ENCODE peak calls at places on chromosomes 3 and 15, in six cellular contexts. One of them, this sample, is unnamed.

GRCh38 chr3:18445421-18446066 is 20.4 kb upstream of the SATB1 start:
- DNase-seq in psoas muscle: no peak
- DNase-seq in right atrium auricular region: no peak
- DNase-seq in endothelial cell of umbilical vein: no peak
- DNase-seq in GM23338: peak
- DNase-seq in tibial artery: no peak
- DNase-seq in this sample: no peak

GRCh38 chr3:197298858-197299854 is 744 bp upstream of the DLG1 start:
- DNase-seq in psoas muscle: peak
- DNase-seq in right atrium auricular region: no peak
- DNase-seq in endothelial cell of umbilical vein: peak
- DNase-seq in GM23338: peak
- DNase-seq in tibial artery: no peak
- DNase-seq in this sample: no peak

GRCh38 chr3:142029052-142029642 is 120.2 kb downstream of the TFDP2 start:
- DNase-seq in psoas muscle: no peak
- DNase-seq in right atrium auricular region: no peak
- DNase-seq in endothelial cell of umbilical vein: no peak
- DNase-seq in GM23338: no peak
- DNase-seq in tibial artery: no peak
- DNase-seq in this sample: no peak

GRCh38 chr3:145857956-145858355 is 303.0 kb downstream of the PLOD2 start:
- DNase-seq in psoas muscle: no peak
- DNase-seq in right atrium auricular region: no peak
- DNase-seq in endothelial cell of umbilical vein: peak
- DNase-seq in GM23338: no peak
- DNase-seq in tibial artery: no peak
- DNase-seq in this sample: no peak

GRCh38 chr15:70493787-70494514 is 269.4 kb downstream of the UACA start:
- DNase-seq in psoas muscle: no peak
- DNase-seq in right atrium auricular region: no peak
- DNase-seq in endothelial cell of umbilical vein: no peak
- DNase-seq in GM23338: no peak
- DNase-seq in tibial artery: no peak
- DNase-seq in this sample: no peak

GRCh38 chr3:64327039-64327804 is 102.0 kb upstream of the PRICKLE2 start:
- DNase-seq in psoas muscle: peak
- DNase-seq in right atrium auricular region: peak
- DNase-seq in endothelial cell of umbilical vein: no peak
- DNase-seq in GM23338: no peak
- DNase-seq in tibial artery: peak
- DNase-seq in this sample: no peak

GRCh38 chr15:75661041-75661778 is 13.5 kb downstream of the SNX33 start:
- DNase-seq in psoas muscle: peak
- DNase-seq in right atrium auricular region: peak
- DNase-seq in endothelial cell of umbilical vein: peak
- DNase-seq in GM23338: peak
- DNase-seq in tibial artery: peak
- DNase-seq in this sample: peak

GRCh38 chr15:31373096-31373865 is 46.6 kb downstream of the KLF13 start:
- DNase-seq in psoas muscle: no peak
- DNase-seq in right atrium auricular region: no peak
- DNase-seq in endothelial cell of umbilical vein: no peak
- DNase-seq in GM23338: no peak
- DNase-seq in tibial artery: no peak
- DNase-seq in this sample: no peak

GRCh38 chr3:138712086-138712485 is 103.5 kb downstream of the FAIM start:
- DNase-seq in psoas muscle: no peak
- DNase-seq in right atrium auricular region: no peak
- DNase-seq in endothelial cell of umbilical vein: peak
- DNase-seq in GM23338: no peak
- DNase-seq in tibial artery: no peak
- DNase-seq in this sample: no peak

GRCh38 chr3:177521305-177521704 is 324.0 kb upstream of the TBL1XR1 start:
- DNase-seq in psoas muscle: no peak
- DNase-seq in right atrium auricular region: no peak
- DNase-seq in endothelial cell of umbilical vein: no peak
- DNase-seq in GM23338: peak
- DNase-seq in tibial artery: no peak
- DNase-seq in this sample: peak

DNA sequence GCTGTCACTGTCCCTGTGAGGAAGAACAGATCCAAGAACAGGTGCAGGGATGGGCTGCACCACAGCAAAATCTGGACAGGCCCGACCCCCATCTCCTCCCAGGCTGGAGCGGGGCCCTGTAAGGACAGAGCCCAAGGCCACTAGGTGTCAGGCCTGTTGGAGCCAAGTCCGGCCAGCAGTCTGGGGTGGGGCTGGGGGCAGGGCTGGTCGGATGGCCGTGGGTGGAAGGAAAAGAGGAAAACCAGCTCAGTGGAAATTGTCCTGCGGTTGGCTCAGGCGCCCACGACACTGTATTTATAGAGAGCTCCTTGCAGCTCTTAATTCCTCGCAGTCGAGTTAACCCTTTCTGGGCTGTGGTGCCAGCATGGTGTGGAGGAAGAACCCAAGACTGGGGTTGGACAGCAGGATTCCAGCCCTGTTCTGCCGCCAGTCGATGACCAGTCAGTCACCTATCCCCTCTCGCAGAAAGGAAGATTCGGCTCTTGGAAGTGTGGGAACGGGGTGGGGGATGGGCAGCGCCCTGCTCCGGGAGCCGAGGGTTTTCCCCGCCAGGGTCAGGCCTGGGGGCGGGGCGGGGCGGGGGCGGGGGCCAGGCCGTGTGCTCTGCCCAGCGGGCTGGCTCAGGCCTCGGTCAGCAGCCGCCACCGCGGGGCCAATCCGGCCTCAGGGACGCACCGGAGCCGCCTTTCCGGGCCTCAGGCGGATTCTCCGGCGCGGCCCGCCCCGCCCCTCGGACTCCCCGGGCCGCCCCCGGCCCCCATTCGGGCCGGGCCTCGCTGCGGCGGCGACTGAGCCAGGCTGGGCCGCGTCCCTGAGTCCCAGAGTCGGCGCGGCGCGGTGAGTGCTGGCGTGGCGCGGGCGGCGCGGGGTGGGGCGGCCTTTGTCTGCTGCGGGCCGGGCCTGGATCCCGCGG is at the start of gene CD276:
- DNase-seq in psoas muscle: peak
- DNase-seq in right atrium auricular region: peak
- DNase-seq in endothelial cell of umbilical vein: peak
- DNase-seq in GM23338: peak
- DNase-seq in tibial artery: peak
- DNase-seq in this sample: peak
- TF ChIP-seq CTCF in psoas muscle: no peak
- TF ChIP-seq CTCF in right atrium auricular region: peak
- TF ChIP-seq CTCF in endothelial cell of umbilical vein: peak
- TF ChIP-seq CTCF in GM23338: peak
- TF ChIP-seq CTCF in tibial artery: peak
- TF ChIP-seq CTCF in this sample: no peak

GRCh38 chr3:25573386-25574171 is 91.1 kb downstream of the TOP2B start:
- DNase-seq in psoas muscle: no peak
- DNase-seq in right atrium auricular region: no peak
- DNase-seq in endothelial cell of umbilical vein: no peak
- DNase-seq in GM23338: no peak
- DNase-seq in tibial artery: no peak
- DNase-seq in this sample: no peak
- H3K27ac ChIP-seq in psoas muscle: peak
- H3K27ac ChIP-seq in right atrium auricular region: peak
- H3K27ac ChIP-seq in endothelial cell of umbilical vein: no peak
- H3K27ac ChIP-seq in GM23338: no peak
- H3K27ac ChIP-seq in tibial artery: peak
- H3K27ac ChIP-seq in this sample: peak

GRCh38 chr15:52120488-52120887 is 7.9 kb upstream of the BCL2L10 start:
- DNase-seq in psoas muscle: no peak
- DNase-seq in right atrium auricular region: no peak
- DNase-seq in endothelial cell of umbilical vein: no peak
- DNase-seq in GM23338: no peak
- DNase-seq in tibial artery: no peak
- DNase-seq in this sample: no peak
- TF ChIP-seq CTCF in psoas muscle: no peak
- TF ChIP-seq CTCF in right atrium auricular region: no peak
- TF ChIP-seq CTCF in endothelial cell of umbilical vein: no peak
- TF ChIP-seq CTCF in GM23338: no peak
- TF ChIP-seq CTCF in tibial artery: no peak
- TF ChIP-seq CTCF in this sample: no peak

GRCh38 chr3:123641505-123641904 is 56.7 kb upstream of the HACD2 start:
- DNase-seq in psoas muscle: no peak
- DNase-seq in right atrium auricular region: no peak
- DNase-seq in endothelial cell of umbilical vein: no peak
- DNase-seq in GM23338: no peak
- DNase-seq in tibial artery: peak
- DNase-seq in this sample: no peak

GRCh38 chr3:123638936-123639680 is 54.3 kb upstream of the HACD2 start:
- DNase-seq in psoas muscle: no peak
- DNase-seq in right atrium auricular region: no peak
- DNase-seq in endothelial cell of umbilical vein: no peak
- DNase-seq in GM23338: no peak
- DNase-seq in tibial artery: peak
- DNase-seq in this sample: no peak

GRCh38 chr3:123642182-123642956 is 57.5 kb upstream of the HACD2 start:
- DNase-seq in psoas muscle: peak
- DNase-seq in right atrium auricular region: peak
- DNase-seq in endothelial cell of umbilical vein: peak
- DNase-seq in GM23338: peak
- DNase-seq in tibial artery: peak
- DNase-seq in this sample: peak

GRCh38 chr3:123641084-123641462 is 56.2 kb upstream of the HACD2 start:
- DNase-seq in psoas muscle: no peak
- DNase-seq in right atrium auricular region: no peak
- DNase-seq in endothelial cell of umbilical vein: no peak
- DNase-seq in GM23338: no peak
- DNase-seq in tibial artery: peak
- DNase-seq in this sample: no peak

GRCh38 chr3:123640311-123641083 is 55.6 kb upstream of the HACD2 start:
- DNase-seq in psoas muscle: no peak
- DNase-seq in right atrium auricular region: no peak
- DNase-seq in endothelial cell of umbilical vein: no peak
- DNase-seq in GM23338: no peak
- DNase-seq in tibial artery: peak
- DNase-seq in this sample: no peak
- H3K27ac ChIP-seq in psoas muscle: no peak
- H3K27ac ChIP-seq in right atrium auricular region: no peak
- H3K27ac ChIP-seq in endothelial cell of umbilical vein: no peak
- H3K27ac ChIP-seq in GM23338: no peak
- H3K27ac ChIP-seq in tibial artery: peak
- H3K27ac ChIP-seq in this sample: no peak

GRCh38 chr15:33309602-33310276 is 1.0 kb upstream of the RYR3 start:
- DNase-seq in psoas muscle: peak
- DNase-seq in right atrium auricular region: no peak
- DNase-seq in endothelial cell of umbilical vein: no peak
- DNase-seq in GM23338: peak
- DNase-seq in tibial artery: peak
- DNase-seq in this sample: no peak
- TF ChIP-seq CTCF in psoas muscle: peak
- TF ChIP-seq CTCF in right atrium auricular region: peak
- TF ChIP-seq CTCF in endothelial cell of umbilical vein: no peak
- TF ChIP-seq CTCF in GM23338: peak
- TF ChIP-seq CTCF in tibial artery: peak
- TF ChIP-seq CTCF in this sample: no peak

DNA sequence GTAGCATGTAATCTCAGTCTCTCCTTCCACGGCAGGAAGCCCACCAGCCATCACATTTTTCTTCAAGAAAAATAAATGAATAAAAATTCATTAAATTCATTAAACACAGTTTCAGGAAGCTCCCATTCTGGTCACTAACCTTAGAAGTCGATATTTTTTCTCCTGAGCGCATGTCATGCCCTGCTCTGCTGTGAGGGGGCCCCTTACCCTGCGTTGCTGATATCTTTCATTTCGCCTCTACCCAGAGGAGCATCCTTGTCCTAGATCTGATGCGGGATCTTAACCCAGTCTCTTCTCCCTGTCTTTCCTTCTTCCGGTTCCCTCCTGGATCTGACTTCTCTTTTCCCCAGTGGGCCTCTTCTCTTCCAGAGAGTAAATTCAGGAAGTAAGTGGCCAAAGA is 1.3 kb upstream of the ILDR1 start:
- DNase-seq in psoas muscle: no peak
- DNase-seq in right atrium auricular region: no peak
- DNase-seq in endothelial cell of umbilical vein: no peak
- DNase-seq in GM23338: peak
- DNase-seq in tibial artery: no peak
- DNase-seq in this sample: no peak
- H3K27ac ChIP-seq in psoas muscle: no peak
- H3K27ac ChIP-seq in right atrium auricular region: no peak
- H3K27ac ChIP-seq in endothelial cell of umbilical vein: no peak
- H3K27ac ChIP-seq in GM23338: no peak
- H3K27ac ChIP-seq in tibial artery: no peak
- H3K27ac ChIP-seq in this sample: no peak

DNA sequence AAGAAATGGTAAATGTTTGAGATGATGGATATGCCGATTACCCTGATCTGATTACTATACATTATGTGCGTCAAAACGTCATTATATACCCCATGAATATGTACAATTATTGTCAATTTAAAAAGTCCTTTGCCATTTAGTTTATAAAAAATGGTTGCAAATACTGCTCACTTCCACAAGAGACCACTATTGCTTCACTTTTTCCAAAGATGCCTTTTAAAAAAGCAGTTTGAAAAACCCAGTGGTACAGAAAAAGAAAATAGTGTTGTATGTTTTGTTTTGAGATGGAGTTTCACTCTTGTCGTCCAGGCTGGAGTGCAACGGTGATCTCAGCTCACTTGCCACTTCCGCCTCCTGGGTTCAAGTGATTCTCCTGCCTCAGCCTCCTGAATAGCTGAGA is 39.3 kb downstream of the EDEM1 start:
- DNase-seq in psoas muscle: no peak
- DNase-seq in right atrium auricular region: no peak
- DNase-seq in endothelial cell of umbilical vein: peak
- DNase-seq in GM23338: peak
- DNase-seq in tibial artery: no peak
- DNase-seq in this sample: no peak
- TF ChIP-seq CTCF in psoas muscle: peak
- TF ChIP-seq CTCF in right atrium auricular region: peak
- TF ChIP-seq CTCF in endothelial cell of umbilical vein: peak
- TF ChIP-seq CTCF in GM23338: no peak
- TF ChIP-seq CTCF in tibial artery: peak
- TF ChIP-seq CTCF in this sample: peak

GRCh38 chr3:129597792-129598381 is 8.6 kb downstream of the PLXND1 start:
- DNase-seq in psoas muscle: no peak
- DNase-seq in right atrium auricular region: no peak
- DNase-seq in endothelial cell of umbilical vein: peak
- DNase-seq in GM23338: peak
- DNase-seq in tibial artery: no peak
- DNase-seq in this sample: no peak
- H3K27ac ChIP-seq in psoas muscle: peak
- H3K27ac ChIP-seq in right atrium auricular region: peak
- H3K27ac ChIP-seq in endothelial cell of umbilical vein: peak
- H3K27ac ChIP-seq in GM23338: no peak
- H3K27ac ChIP-seq in tibial artery: peak
- H3K27ac ChIP-seq in this sample: peak

DNA sequence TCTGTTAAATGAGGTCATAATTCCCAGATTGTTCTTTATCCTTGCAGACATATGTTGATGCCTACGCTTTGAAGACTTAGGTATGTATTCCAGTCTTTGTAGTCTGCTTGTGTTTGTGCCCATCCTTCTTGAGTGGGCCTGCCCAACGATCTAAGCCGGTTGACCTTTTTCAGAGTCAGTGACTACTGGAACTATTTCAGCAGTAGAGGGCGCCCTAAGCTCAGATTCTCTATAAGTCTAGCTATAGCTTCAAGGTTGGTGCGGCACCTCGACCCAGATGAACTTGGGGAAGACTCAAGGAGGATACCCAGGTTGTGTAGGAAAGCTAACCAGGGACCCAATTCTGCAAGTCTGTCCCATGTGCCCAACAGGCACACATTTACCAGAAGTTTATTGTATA is 228.8 kb upstream of the PPP2R3A start:
- DNase-seq in psoas muscle: no peak
- DNase-seq in right atrium auricular region: no peak
- DNase-seq in endothelial cell of umbilical vein: no peak
- DNase-seq in GM23338: peak
- DNase-seq in tibial artery: no peak
- DNase-seq in this sample: no peak
- TF ChIP-seq CTCF in psoas muscle: no peak
- TF ChIP-seq CTCF in right atrium auricular region: no peak
- TF ChIP-seq CTCF in endothelial cell of umbilical vein: no peak
- TF ChIP-seq CTCF in GM23338: peak
- TF ChIP-seq CTCF in tibial artery: no peak
- TF ChIP-seq CTCF in this sample: no peak